ENCODE peak calls at places on chromosomes 12 and 14, in eight cellular contexts. C is pancreas, Q is adrenal gland, I is GM06990, N is hepatocyte, H is lung, Y is fibroblast of pulmonary artery, T is A549. X is an unnamed sample.

GRCh38 chr12:123519151-123520001 is 14.1 kb downstream of the RILPL1 start:
- DNase-seq in C (peak), Q (peak), I (no peak), N (peak), H (peak), Y (peak), T (peak), X (peak)

GRCh38 chr14:98964171-98964570 is 307.8 kb downstream of the BCL11B start:
- DNase-seq in C (no peak), Q (no peak), I (no peak), N (no peak), H (no peak), Y (no peak), T (no peak), X (no peak)

GRCh38 chr12:47433876-47434275 is 272.0 kb downstream of the RPAP3 start:
- DNase-seq in C (no peak), Q (no peak), I (no peak), N (no peak), H (no peak), Y (no peak), T (no peak), X (no peak)

GRCh38 chr12:57151741-57152407 is 4.5 kb upstream of the LRP1-AS start:
- DNase-seq in C (no peak), Q (no peak), I (no peak), N (no peak), H (no peak), Y (peak), T (no peak), X (peak)

GRCh38 chr14:68667313-68667791 is 125.5 kb downstream of the ZFP36L1 start:
- DNase-seq in C (no peak), Q (no peak), I (no peak), N (no peak), H (no peak), Y (peak), T (no peak), X (peak)

GRCh38 chr12:25249951-25250738 is 584 bp downstream of the KRAS start:
- DNase-seq in C (peak), Q (peak), I (peak), N (peak), H (peak), Y (peak), T (peak), X (peak)

GRCh38 chr12:82359115-82359478 is 768 bp downstream of the METTL25 start:
- DNase-seq in C (no peak), Q (no peak), I (no peak), N (peak), H (no peak), Y (no peak), T (no peak), X (no peak)

GRCh38 chr12:95548539-95549391 is 2.5 kb downstream of the USP44 start:
- DNase-seq in C (peak), Q (peak), I (peak), N (peak), H (peak), Y (no peak), T (peak), X (peak)

GRCh38 chr12:81811778-81812125 is 52.6 kb upstream of the PPFIA2 start:
- DNase-seq in C (no peak), Q (no peak), I (no peak), N (no peak), H (no peak), Y (no peak), T (no peak), X (no peak)

GRCh38 chr14:96681826-96682225 is 115.4 kb upstream of the VRK1 start:
- DNase-seq in C (no peak), Q (no peak), I (no peak), N (no peak), H (no peak), Y (no peak), T (no peak), X (peak)

GRCh38 chr14:72608391-72609204 is 285.3 kb downstream of the DPF3 start:
- DNase-seq in C (no peak), Q (no peak), I (no peak), N (peak), H (no peak), Y (peak), T (peak), X (peak)

GRCh38 chr14:73741386-73741875 is 27.2 kb upstream of the PNMA1 start:
- DNase-seq in C (no peak), Q (peak), I (no peak), N (peak), H (peak), Y (peak), T (no peak), X (peak)

GRCh38 chr14:95531473-95531872 is 3.4 kb upstream of the GLRX5 start:
- DNase-seq in C (no peak), Q (no peak), I (no peak), N (no peak), H (no peak), Y (peak), T (no peak), X (peak)

GRCh38 chr12:124663206-124663605 is 95.8 kb upstream of the NCOR2 start:
- DNase-seq in C (no peak), Q (no peak), I (no peak), N (no peak), H (no peak), Y (no peak), T (no peak), X (no peak)

GRCh38 chr12:41409628-41410027 is 221.5 kb downstream of the PDZRN4 start:
- DNase-seq in C (no peak), Q (no peak), I (no peak), N (no peak), H (no peak), Y (no peak), T (no peak), X (no peak)

GRCh38 chr14:53032161-53032803 is 81.4 kb upstream of the FERMT2 start:
- DNase-seq in C (peak), Q (peak), I (no peak), N (no peak), H (peak), Y (peak), T (no peak), X (peak)

GRCh38 chr14:33791971-33792370 is 158.9 kb downstream of the EGLN3 start:
- DNase-seq in C (no peak), Q (no peak), I (no peak), N (no peak), H (no peak), Y (no peak), T (no peak), X (no peak)

GRCh38 chr12:90854136-90854689 is 100.8 kb downstream of the CCER1 start:
- DNase-seq in C (no peak), Q (peak), I (no peak), N (peak), H (no peak), Y (peak), T (peak), X (peak)

GRCh38 chr14:65287264-65288131 is 125.0 kb upstream of the FUT8 start:
- DNase-seq in C (no peak), Q (no peak), I (peak), N (no peak), H (no peak), Y (no peak), T (no peak), X (no peak)

GRCh38 chr12:75856228-75856627 is 175.3 kb downstream of the PHLDA1 start:
- DNase-seq in C (no peak), Q (no peak), I (no peak), N (no peak), H (no peak), Y (peak), T (no peak), X (no peak)

DNA sequence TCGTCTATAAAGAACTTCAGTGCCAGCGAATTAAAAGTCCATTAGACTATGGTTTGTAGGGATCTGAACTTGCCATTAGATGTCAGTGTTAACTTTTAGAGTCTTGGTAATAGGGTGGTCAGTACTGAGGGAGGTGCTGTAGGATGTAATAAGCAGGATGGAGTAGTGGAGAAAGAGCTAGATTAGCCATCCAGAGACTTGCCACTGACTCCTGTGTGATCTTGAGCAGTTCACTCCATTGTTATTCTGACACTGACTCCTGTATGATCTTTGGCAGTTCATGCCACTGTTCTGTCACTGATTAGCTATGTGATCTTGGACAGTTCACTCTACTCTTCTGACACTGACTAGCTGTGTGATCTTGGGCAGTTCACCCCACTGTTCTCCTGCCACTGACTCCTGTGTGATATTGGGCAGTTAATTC is 133.6 kb downstream of the TTLL5 start:
- DNase-seq in C (no peak), Q (no peak), I (no peak), N (peak), H (no peak), Y (peak), T (no peak), X (peak)
- TF ChIP-seq CTCF in C (no peak), Q (peak), I (no peak), N (peak), H (no peak), Y (peak), T (peak), X (peak)

DNA sequence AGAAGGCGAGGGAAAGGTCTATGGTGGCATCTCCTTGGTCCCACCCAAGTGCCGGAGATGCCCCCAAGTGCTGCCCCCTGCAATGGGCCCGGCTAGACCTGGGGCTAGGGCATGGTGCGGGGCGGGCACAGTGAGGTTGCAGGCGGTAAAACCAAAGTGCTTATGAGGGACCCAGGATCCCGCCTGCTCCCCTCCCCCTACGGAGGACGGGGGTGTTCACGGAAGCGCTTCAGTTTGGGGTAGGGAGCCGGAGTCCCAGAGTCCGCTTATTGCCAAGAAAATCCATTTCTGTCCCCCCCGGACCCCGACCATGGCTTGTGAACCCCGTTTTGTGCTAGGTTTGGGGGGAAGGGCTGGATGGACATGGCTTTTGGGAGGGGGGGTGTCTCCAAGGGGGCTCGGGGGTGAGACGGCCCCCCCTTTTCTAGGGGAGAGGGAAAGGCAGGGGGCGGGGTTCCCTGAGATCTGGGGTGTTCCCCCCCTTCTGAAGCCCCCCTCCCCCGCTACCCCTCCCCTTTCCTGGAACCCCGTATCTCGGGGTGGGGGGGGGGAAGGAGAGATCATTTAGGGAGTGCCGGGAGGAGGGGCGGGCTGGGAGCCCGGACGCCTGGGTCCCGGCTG is 5.4 kb upstream of the GPR84 start:
- DNase-seq in C (no peak), Q (no peak), I (no peak), N (no peak), H (no peak), Y (no peak), T (no peak), X (no peak)
- H3K4me3 ChIP-seq in C (peak), Q (peak), I (no peak), N (no peak), H (no peak), Y (peak), T (peak), X (peak)

DNA sequence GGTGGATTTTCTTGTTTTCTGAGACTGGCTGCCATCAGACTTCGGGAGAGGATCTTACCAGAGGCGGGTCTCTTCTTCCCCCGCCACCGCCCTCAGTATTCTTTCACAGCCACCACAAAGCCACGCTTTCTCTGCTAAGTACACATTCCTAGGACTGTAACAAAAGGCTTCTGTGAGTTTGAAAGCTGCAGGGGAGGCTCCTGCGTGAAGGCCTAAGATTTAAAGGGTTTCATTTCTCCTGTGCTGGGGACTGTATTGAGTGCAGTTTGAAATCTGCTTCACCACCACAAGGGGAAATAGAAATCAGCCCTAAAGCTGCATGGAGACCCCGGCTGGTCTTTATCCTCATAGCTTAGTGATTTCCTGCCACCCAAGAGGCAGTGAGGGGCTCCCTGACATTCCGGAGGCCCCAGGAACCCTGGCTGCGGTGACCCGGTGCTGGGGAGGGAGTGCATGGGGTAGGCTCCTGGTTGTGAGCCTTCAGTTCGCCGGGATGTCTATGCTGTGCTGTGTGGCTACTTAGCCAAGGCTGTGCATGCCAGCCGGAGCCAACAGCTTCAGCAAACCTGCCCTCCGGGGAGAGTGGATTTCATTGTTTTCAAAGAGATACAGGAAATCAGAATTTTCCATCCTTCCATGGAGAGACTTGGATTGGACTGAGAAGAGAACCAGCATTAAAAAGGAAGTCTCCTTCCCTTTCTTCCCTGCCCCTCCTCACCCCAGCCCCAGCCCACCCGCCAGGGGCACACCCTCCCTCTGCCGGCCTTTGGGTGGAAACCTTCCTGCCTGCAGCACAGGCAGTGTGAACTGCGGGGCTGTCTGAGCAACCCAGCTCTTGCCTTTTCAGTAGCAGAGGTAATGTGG is 163.3 kb downstream of the ETV6 start:
- DNase-seq in C (no peak), Q (no peak), I (peak), N (peak), H (no peak), Y (peak), T (no peak), X (no peak)
- TF ChIP-seq CTCF in C (no peak), Q (peak), I (no peak), N (no peak), H (no peak), Y (peak), T (no peak), X (no peak)

GRCh38 chr12:129246630-129247029 is 393.4 kb downstream of the GLT1D1 start:
- DNase-seq in C (no peak), Q (no peak), I (no peak), N (no peak), H (no peak), Y (no peak), T (no peak), X (no peak)
- H3K4me3 ChIP-seq in C (no peak), Q (no peak), I (no peak), N (no peak), H (no peak), Y (no peak), T (no peak), X (no peak)

GRCh38 chr12:108517288-108518100 is 2.4 kb downstream of the FICD start:
- DNase-seq in C (no peak), Q (no peak), I (no peak), N (no peak), H (no peak), Y (no peak), T (no peak), X (no peak)

GRCh38 chr12:108518716-108519496 is 3.8 kb downstream of the FICD start:
- DNase-seq in C (no peak), Q (no peak), I (no peak), N (no peak), H (no peak), Y (no peak), T (no peak), X (no peak)

GRCh38 chr12:108516511-108517275 is 1.6 kb downstream of the FICD start:
- DNase-seq in C (no peak), Q (no peak), I (no peak), N (no peak), H (no peak), Y (peak), T (no peak), X (peak)

GRCh38 chr12:108518101-108518715 is 3.1 kb downstream of the FICD start:
- DNase-seq in C (no peak), Q (no peak), I (no peak), N (no peak), H (no peak), Y (no peak), T (no peak), X (no peak)

GRCh38 chr12:108519558-108519957 is 4.5 kb downstream of the FICD start:
- DNase-seq in C (no peak), Q (no peak), I (no peak), N (no peak), H (no peak), Y (no peak), T (no peak), X (no peak)
- TF ChIP-seq CTCF in C (no peak), Q (no peak), I (peak), N (peak), H (no peak), Y (no peak), T (peak), X (no peak)

DNA sequence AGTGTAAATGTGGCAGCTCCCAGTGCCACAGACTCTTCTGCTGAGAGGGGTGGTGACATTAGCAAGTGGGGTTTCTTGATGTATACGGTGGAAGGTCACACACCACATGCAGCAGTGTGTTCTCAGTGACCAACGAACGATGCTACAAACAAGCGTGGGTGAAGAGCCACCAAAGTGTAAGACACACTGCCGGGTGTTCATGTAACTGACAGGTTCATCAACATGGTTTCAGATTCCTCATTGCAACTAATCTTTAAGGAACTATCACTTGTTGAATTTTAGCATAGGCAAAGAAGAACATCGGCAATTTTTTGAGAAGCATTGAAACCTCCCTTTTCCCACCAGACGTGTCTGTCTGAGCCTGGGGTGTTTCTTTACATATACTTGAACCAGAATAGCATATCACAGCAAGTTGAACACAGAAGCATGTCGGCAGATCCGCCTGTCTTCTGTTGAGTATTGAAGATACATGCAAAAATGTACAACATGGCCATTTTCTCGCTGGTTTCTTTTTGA is 58.8 kb downstream of the PPP2R5C start:
- DNase-seq in C (no peak), Q (no peak), I (no peak), N (no peak), H (no peak), Y (no peak), T (no peak), X (no peak)
- H3K4me3 ChIP-seq in C (no peak), Q (no peak), I (peak), N (no peak), H (no peak), Y (no peak), T (no peak), X (no peak)

DNA sequence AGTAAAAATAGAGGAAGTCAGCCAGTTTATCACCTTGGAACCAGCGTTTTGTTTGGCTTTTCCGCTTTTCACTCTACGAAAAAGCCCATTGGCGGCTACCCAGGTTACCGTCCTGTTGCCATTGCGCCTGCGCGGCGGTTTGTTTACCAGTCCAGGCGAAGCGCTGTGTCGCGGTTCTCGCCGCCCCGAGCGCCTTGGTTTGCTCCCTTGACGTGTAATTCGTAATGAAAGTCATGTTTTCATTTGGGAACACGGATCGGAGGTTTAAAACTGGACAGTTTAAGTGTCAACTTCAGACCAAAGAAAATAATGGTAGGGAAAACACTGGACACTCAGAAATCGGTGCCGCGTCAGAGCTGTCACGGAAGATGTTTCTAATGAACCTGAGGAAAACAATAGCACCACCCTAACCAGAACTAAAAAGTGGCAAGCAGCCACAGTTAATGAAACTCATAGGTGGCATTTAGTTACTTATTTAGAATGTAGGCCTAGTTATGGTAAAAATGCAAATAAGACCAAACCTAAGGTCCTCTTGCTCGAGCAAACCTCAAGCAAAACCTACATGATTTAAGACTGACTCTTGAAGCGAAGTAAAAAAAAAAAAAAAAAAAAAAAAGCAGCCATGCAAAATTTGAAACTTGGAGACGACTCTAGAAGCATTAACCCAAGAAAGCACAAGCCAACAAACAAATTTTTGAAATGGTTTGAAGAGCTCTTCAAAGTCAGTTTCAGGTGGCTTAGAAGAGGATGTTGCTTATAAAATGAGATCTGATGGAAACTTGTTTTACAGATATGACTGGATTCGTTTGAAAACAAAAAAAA is 790 bp upstream of the GPR19 start:
- DNase-seq in C (peak), Q (peak), I (peak), N (peak), H (peak), Y (peak), T (peak), X (peak)
- TF ChIP-seq CTCF in C (no peak), Q (no peak), I (no peak), N (no peak), H (no peak), Y (no peak), T (no peak), X (no peak)